ENCODE peak calls at places on chromosomes 1 and 21, in eight cellular contexts. C is mucosa of descending colon; E is vagina; H is psoas muscle; R is MM.1S; I is K562; Q is activated CD8-positive, alpha-beta T cell treated with anti-CD3 and anti-CD28 coated beads for 36 hours; A is cardiac fibroblast. K is an unnamed sample.

GRCh38 chr1:243246916-243247315 is 8.2 kb downstream of the CEP170 start:
- DNase-seq in Q (no peak), C (no peak), E (no peak), A (peak; percentile 63), H (no peak), R (no peak), I (no peak), K (no peak)

GRCh38 chr1:53133261-53134041 is 9.0 kb downstream of the SLC1A7 start:
- DNase-seq in R (no peak), H (no peak), I (no peak), Q (no peak), C (no peak), E (no peak), A (no peak), K (no peak)

GRCh38 chr21:45459171-45460010 is 54.4 kb downstream of the COL18A1 start:
- DNase-seq in Q (no peak), A (no peak), I (no peak), C (no peak), E (no peak), R (no peak), H (peak; percentile 46), K (no peak)

GRCh38 chr1:10057305-10057704 is 24.5 kb downstream of the UBE4B start:
- DNase-seq in R (no peak), Q (no peak), E (no peak), A (peak; percentile 61), I (no peak), H (no peak), C (no peak), K (no peak)

GRCh38 chr1:39688706-39689105 is 2.5 kb downstream of the HPCAL4 start:
- DNase-seq in I (no peak), Q (no peak), R (no peak), E (no peak), A (no peak), C (no peak), H (no peak), K (no peak)

GRCh38 chr1:244768804-244769203 is 66.7 kb upstream of the COX20 start:
- DNase-seq in Q (no peak), C (no peak), E (no peak), I (no peak), R (no peak), A (no peak), H (no peak), K (no peak)

GRCh38 chr1:10353693-10354092 is 45.2 kb upstream of the PGD start:
- DNase-seq in A (no peak), H (no peak), Q (no peak), C (no peak), I (no peak), E (no peak), R (no peak), K (no peak)

GRCh38 chr1:205774277-205775014 is 836 bp downstream of the RAB29 start:
- DNase-seq in Q (peak; percentile 71), R (no peak), I (peak; percentile 63), E (no peak), A (peak; percentile 14), C (peak; percentile 12), H (no peak), K (peak; percentile 57)

GRCh38 chr1:23254584-23254983 is 37.3 kb upstream of the HTR1D start:
- DNase-seq in H (no peak), Q (no peak), E (no peak), A (no peak), I (no peak), R (no peak), C (no peak), K (no peak)

GRCh38 chr1:211517006-211517405 is 25.0 kb upstream of the RD3 start:
- DNase-seq in R (no peak), Q (peak; percentile 36), C (peak; percentile 82), E (no peak), I (peak; percentile 35), H (no peak), A (no peak), K (no peak)

GRCh38 chr21:43270800-43271261 is 102.0 kb downstream of the CRYAA start:
- DNase-seq in H (peak; percentile 38), R (no peak), Q (no peak), C (no peak), I (no peak), A (no peak), E (no peak), K (no peak)

GRCh38 chr1:230125633-230126528 is 58.8 kb downstream of the GALNT2 start:
- DNase-seq in R (no peak), H (no peak), C (no peak), I (no peak), Q (peak; percentile 47), A (peak; percentile 48), E (no peak), K (no peak)

GRCh38 chr1:220927442-220927841 is 48.2 kb downstream of the HLX start:
- DNase-seq in R (no peak), A (no peak), C (no peak), H (no peak), E (no peak), Q (no peak), I (peak; percentile 20), K (no peak)

GRCh38 chr1:116111196-116112021 is at the start of gene MAB21L3:
- DNase-seq in H (no peak), E (no peak), I (no peak), Q (no peak), R (no peak), A (no peak), C (peak; percentile 75), K (no peak)

GRCh38 chr1:156291226-156292061 is 4.0 kb downstream of the GLMP start:
- DNase-seq in A (peak; percentile 86), E (no peak), R (peak; percentile 15), H (peak; percentile 92), I (peak; percentile 72), C (peak; percentile 92), Q (peak; percentile 16), K (peak; percentile 83)

GRCh38 chr1:193270996-193271395 is 84.6 kb upstream of the B3GALT2 start:
- DNase-seq in I (no peak), H (no peak), A (peak; percentile 42), C (no peak), Q (no peak), E (no peak), R (peak; percentile 81), K (no peak)

GRCh38 chr1:43545686-43546387 is 15.2 kb downstream of the PTPRF start:
- DNase-seq in R (peak; percentile 55), E (no peak), C (peak; percentile 98), H (peak; percentile 64), I (peak; percentile 71), Q (no peak), A (peak; percentile 60), K (no peak)

GRCh38 chr1:222457084-222457483 is 90.8 kb downstream of the HHIPL2 start:
- DNase-seq in I (no peak), C (no peak), Q (no peak), H (no peak), E (no peak), A (no peak), R (no peak), K (no peak)

GRCh38 chr1:222457513-222457912 is 90.4 kb downstream of the HHIPL2 start:
- DNase-seq in H (no peak), C (no peak), A (no peak), I (no peak), E (no peak), Q (no peak), R (no peak), K (no peak)

GRCh38 chr1:222454196-222454595 is 93.7 kb downstream of the HHIPL2 start:
- DNase-seq in C (no peak), Q (no peak), R (no peak), E (no peak), I (no peak), H (no peak), A (no peak), K (no peak)

GRCh38 chr1:222454782-222455181 is 93.1 kb downstream of the HHIPL2 start:
- DNase-seq in R (no peak), I (no peak), E (no peak), H (peak; percentile 60), A (no peak), Q (no peak), C (no peak), K (no peak)

GRCh38 chr1:222455188-222455879 is 92.6 kb downstream of the HHIPL2 start:
- DNase-seq in A (peak; percentile 88), Q (peak; percentile 90), R (peak; percentile 86), H (peak; percentile 89), C (peak; percentile 92), E (no peak), I (peak; percentile 87), K (peak; percentile 72)
- TF ChIP-seq CTCF in A (peak; percentile 95), Q (peak; percentile 92), R (peak; percentile 99), H (peak; percentile 96), C (peak; percentile 82), E (peak; percentile 32), I (peak; percentile 98), K (peak; percentile 97)

GRCh38 chr1:27603962-27604578 is at the start of gene AHDC1:
- DNase-seq in C (peak; percentile 93), R (peak; percentile 91), A (peak; percentile 95), H (peak; percentile 96), E (no peak), I (peak; percentile 90), Q (peak; percentile 96), K (peak; percentile 96)
- TF ChIP-seq CTCF in C (no peak), R (no peak), A (no peak), H (no peak), E (no peak), I (no peak), Q (no peak), K (no peak)

GRCh38 chr1:74733616-74734484 is 898 bp downstream of the TYW3 start:
- DNase-seq in C (peak; percentile 68), R (peak; percentile 89), A (peak; percentile 84), Q (peak; percentile 46), H (no peak), I (peak; percentile 53), E (no peak), K (peak; percentile 60)

GRCh38 chr1:74729741-74730478 is 2.9 kb downstream of the CRYZ start:
- DNase-seq in C (no peak), I (peak; percentile 51), E (no peak), H (no peak), A (peak; percentile 36), R (no peak), Q (no peak), K (no peak)

GRCh38 chr1:74731399-74732052 is 1.3 kb downstream of the CRYZ start:
- DNase-seq in Q (no peak), I (peak; percentile 66), E (no peak), H (no peak), C (peak; percentile 7), A (no peak), R (no peak), K (peak; percentile 24)

GRCh38 chr1:74737360-74737759 is 4.4 kb downstream of the TYW3 start:
- DNase-seq in H (no peak), A (no peak), E (no peak), I (no peak), R (no peak), C (no peak), Q (no peak), K (no peak)

GRCh38 chr1:74732960-74733615 is at the start of the genes CRYZ and TYW3:
- DNase-seq in Q (peak; percentile 91), I (peak; percentile 69), C (peak; percentile 94), E (peak; percentile 90), R (peak; percentile 91), H (peak; percentile 94), A (peak; percentile 95), K (peak; percentile 75)
- TF ChIP-seq CTCF in Q (no peak), I (no peak), C (no peak), E (no peak), R (no peak), H (no peak), A (peak; percentile 0), K (no peak)

DNA sequence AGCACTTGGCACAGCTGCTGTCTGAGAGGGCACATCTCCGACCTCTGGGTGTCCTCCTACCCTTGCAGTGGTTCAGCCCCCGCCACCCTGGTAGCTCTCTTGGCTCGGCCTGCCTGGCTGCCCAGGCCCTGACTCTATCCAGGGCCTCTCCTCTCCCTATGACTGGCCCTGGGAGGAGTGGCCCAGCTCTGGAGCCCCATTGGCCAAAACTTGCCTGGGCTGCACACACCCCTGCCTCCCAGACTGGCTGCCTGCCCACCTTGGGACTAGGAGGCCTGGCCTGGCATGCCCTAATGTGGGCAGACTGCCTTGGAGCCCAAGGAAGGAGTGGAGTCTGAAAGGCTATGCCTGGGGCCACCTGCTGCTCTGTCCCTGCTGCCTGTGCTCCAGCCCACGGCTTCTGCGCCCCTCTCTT is 33.6 kb downstream of the ACOT11 start:
- DNase-seq in A (peak; percentile 95), E (no peak), H (peak; percentile 98), R (no peak), Q (no peak), I (no peak), C (peak; percentile 86), K (no peak)
- TF ChIP-seq CTCF in A (no peak), E (no peak), H (no peak), R (no peak), Q (no peak), I (no peak), C (no peak), K (no peak)

K was measured in GM13976.